ENCODE peak calls at places on chromosomes 11 and 22, in eight cellular contexts. T is cardiac muscle cell, C is GM06990, L is NCI-H1092 treated with DMSO at 0.1 percent for 48 hours, N is amniotic stem cell, P is COR-L47, X is ELR, F is iris pigment epithelial cell. U is an unnamed sample.

GRCh38 chr11:32334822-32335221 is 100.5 kb downstream of the WT1 start:
- DNase-seq in X (no peak), L (no peak), T (no peak), N (no peak), P (no peak), C (no peak), F (peak; percentile 15), U (peak; percentile 55)

GRCh38 chr22:46501701-46502100 is 35.7 kb downstream of the CELSR1 start:
- DNase-seq in C (no peak), T (no peak), N (peak; percentile 65), P (no peak), X (peak; percentile 86), F (peak; percentile 68), L (no peak), U (no peak)

GRCh38 chr11:82494988-82495432 is 238.7 kb downstream of the FAM181B start:
- DNase-seq in F (peak; percentile 1), N (no peak), C (no peak), L (no peak), T (peak; percentile 26), P (peak; percentile 46), X (peak; percentile 5), U (no peak)

GRCh38 chr11:57547854-57548377 is 10.5 kb downstream of the SMTNL1 start:
- DNase-seq in F (no peak), L (no peak), T (no peak), P (no peak), C (no peak), N (no peak), X (peak; percentile 35), U (peak; percentile 83)

GRCh38 chr11:123561046-123561781 is 93.2 kb downstream of the SCN3B start:
- DNase-seq in T (peak; percentile 66), C (no peak), L (peak; percentile 89), F (peak; percentile 45), X (peak; percentile 43), P (peak; percentile 51), N (no peak), U (no peak)

GRCh38 chr11:109037856-109038780 is 373.2 kb downstream of the DDX10 start:
- DNase-seq in P (no peak), T (no peak), L (no peak), N (no peak), X (peak; percentile 48), C (no peak), F (peak; percentile 77), U (no peak)

GRCh38 chr11:47950396-47950795 is 30.0 kb upstream of the PTPRJ start:
- DNase-seq in F (peak; percentile 64), P (no peak), T (no peak), X (no peak), L (no peak), N (no peak), C (peak; percentile 58), U (no peak)

GRCh38 chr11:18203723-18204122 is 31.1 kb downstream of the MRGPRX4 start:
- DNase-seq in F (peak; percentile 23), P (peak; percentile 5), T (peak; percentile 46), N (no peak), X (peak; percentile 64), C (no peak), L (no peak), U (peak; percentile 7)

GRCh38 chr11:131928992-131929391 is 558.6 kb downstream of the NTM start:
- DNase-seq in L (no peak), P (no peak), X (no peak), F (no peak), T (no peak), N (no peak), C (peak; percentile 22), U (no peak)

GRCh38 chr11:44015624-44016007 is 32.2 kb upstream of the ACCSL start:
- DNase-seq in T (no peak), X (no peak), C (no peak), N (no peak), P (no peak), F (no peak), L (no peak), U (no peak)

GRCh38 chr11:103806130-103806900 is 230.1 kb upstream of the DDI1 start:
- DNase-seq in N (peak; percentile 21), X (peak; percentile 59), T (no peak), C (no peak), F (peak; percentile 95), P (no peak), L (no peak), U (no peak)

U was measured in trophoblast cell.